ENCODE peak calls at places on chromosomes 11 and 22, in five cellular contexts. N, F, G, D and J are unnamed samples.

GRCh38 chr11:61961570-61962212 is 5.7 kb downstream of the FTH1 start:
- DNase-seq in G (no peak), F (peak), D (peak), N (no peak), J (peak)

GRCh38 chr11:96204721-96205459 is 138.1 kb downstream of the MAML2 start:
- DNase-seq in D (no peak), F (no peak), G (no peak), N (no peak), J (no peak)

GRCh38 chr22:29018293-29019189 is 43.1 kb downstream of the C22orf31 start:
- DNase-seq in N (no peak), F (no peak), D (no peak), G (no peak), J (no peak)

GRCh38 chr22:37549704-37550059 is 10.6 kb upstream of the CDC42EP1 start:
- DNase-seq in G (no peak), D (peak), F (peak), N (no peak), J (peak)

GRCh38 chr22:41762980-41763779 is 37.3 kb upstream of the CCDC134 start:
- DNase-seq in F (peak), G (no peak), D (no peak), N (peak), J (peak)

GRCh38 chr11:133163463-133164419 is 368.6 kb downstream of the OPCML start:
- DNase-seq in D (no peak), N (no peak), G (peak), F (peak), J (no peak)

GRCh38 chr11:107385361-107385982 is 72.2 kb downstream of the CWF19L2 start:
- DNase-seq in F (no peak), G (no peak), D (no peak), N (no peak), J (no peak)

GRCh38 chr22:19648419-19648929 is 65.8 kb upstream of the SEPTIN5 start:
- DNase-seq in G (no peak), F (peak), D (no peak), N (no peak), J (no peak)

GRCh38 chr11:111603633-111604130 is 1.4 kb downstream of the SIK2 start:
- DNase-seq in G (no peak), N (no peak), D (no peak), F (no peak), J (no peak)

GRCh38 chr11:122140535-122140934 is 24.5 kb upstream of the BLID start:
- DNase-seq in N (no peak), D (no peak), F (peak), G (no peak), J (no peak)

GRCh38 chr11:1457856-1458255 is 28.7 kb downstream of the MOB2 start:
- DNase-seq in F (no peak), N (no peak), D (no peak), G (no peak), J (no peak)

GRCh38 chr11:2788751-2789140 is 89.0 kb upstream of the KCNQ1OT1 start:
- DNase-seq in G (no peak), D (peak), F (no peak), N (no peak), J (peak)

GRCh38 chr22:46828323-46829139 is 66.1 kb downstream of the TBC1D22A start:
- DNase-seq in G (no peak), F (no peak), N (no peak), D (no peak), J (no peak)

GRCh38 chr11:68007498-68008380 is 2.4 kb upstream of the ALDH3B1 start:
- DNase-seq in D (no peak), F (no peak), N (no peak), G (no peak), J (peak)

GRCh38 chr11:44784438-44784760 is 57.6 kb downstream of the TSPAN18 start:
- DNase-seq in N (no peak), G (no peak), D (peak), F (no peak), J (no peak)

GRCh38 chr11:76629853-76630599 is 40.5 kb downstream of the LRRC32 start:
- DNase-seq in G (no peak), D (peak), N (peak), F (peak), J (peak)

GRCh38 chr22:50537765-50538164 is 7.9 kb upstream of the KLHDC7B start:
- DNase-seq in D (no peak), N (no peak), G (no peak), F (no peak), J (peak)

GRCh38 chr11:82003671-82004148 is 730.0 kb downstream of the FAM181B start:
- DNase-seq in N (no peak), G (no peak), F (peak), D (no peak), J (no peak)

GRCh38 chr22:48760481-48761238 is 1067.0 kb downstream of the BRD1 start:
- DNase-seq in D (no peak), N (no peak), G (no peak), F (no peak), J (peak)

GRCh38 chr11:73366265-73366610 is 10.0 kb upstream of the RELT start:
- DNase-seq in F (no peak), N (no peak), D (no peak), G (no peak), J (no peak)

GRCh38 chr11:122220321-122220720 is 104.3 kb upstream of the BLID start:
- DNase-seq in D (no peak), G (no peak), F (no peak), N (no peak), J (no peak)

GRCh38 chr11:46918087-46918751 is at the start of gene LRP4:
- DNase-seq in F (peak), N (no peak), G (peak), D (no peak), J (peak)

GRCh38 chr11:32255876-32256275 is 165.0 kb downstream of the RCN1 start:
- DNase-seq in G (no peak), D (no peak), N (no peak), F (peak), J (no peak)

GRCh38 chr22:17712441-17712840 is 61.8 kb downstream of the BID start:
- DNase-seq in N (no peak), G (no peak), F (peak), D (no peak), J (no peak)

GRCh38 chr22:37007666-37008065 is 11.6 kb downstream of the TST start:
- DNase-seq in N (no peak), F (no peak), D (no peak), G (no peak), J (no peak)

GRCh38 chr11:35302388-35302787 is 117.0 kb downstream of the SLC1A2 start:
- DNase-seq in F (peak), D (no peak), N (no peak), G (no peak), J (no peak)